ENCODE peak calls at places on chromosomes 12 and 14, in eight cellular contexts. One of them, this sample, is unnamed.

GRCh38 chr14:66698503-66698902 is 190.6 kb downstream of the GPHN start:
- DNase-seq in NB4: no peak
- DNase-seq in cardiac fibroblast: no peak
- DNase-seq in transverse colon: no peak
- DNase-seq in fibroblast of pulmonary artery: no peak
- DNase-seq in fibroblast of lung: no peak
- DNase-seq in breast epithelium: no peak
- DNase-seq in fibroblast of mammary gland: no peak
- DNase-seq in this sample: no peak

GRCh38 chr12:132397152-132397933 is 68.0 kb upstream of the GALNT9 start:
- DNase-seq in NB4: no peak
- DNase-seq in transverse colon: no peak
- DNase-seq in cardiac fibroblast: no peak
- DNase-seq in fibroblast of pulmonary artery: no peak
- DNase-seq in breast epithelium: no peak
- DNase-seq in fibroblast of lung: no peak
- DNase-seq in fibroblast of mammary gland: no peak
- DNase-seq in this sample: peak

GRCh38 chr12:113241191-113242017 is 20.1 kb downstream of the TPCN1 start:
- DNase-seq in transverse colon: peak
- DNase-seq in fibroblast of lung: peak
- DNase-seq in breast epithelium: no peak
- DNase-seq in fibroblast of pulmonary artery: peak
- DNase-seq in fibroblast of mammary gland: peak
- DNase-seq in NB4: peak
- DNase-seq in cardiac fibroblast: no peak
- DNase-seq in this sample: no peak

GRCh38 chr12:93448796-93449195 is 7.0 kb upstream of the UBE2N start:
- DNase-seq in breast epithelium: no peak
- DNase-seq in transverse colon: no peak
- DNase-seq in NB4: peak
- DNase-seq in cardiac fibroblast: no peak
- DNase-seq in fibroblast of pulmonary artery: no peak
- DNase-seq in fibroblast of mammary gland: no peak
- DNase-seq in fibroblast of lung: no peak
- DNase-seq in this sample: no peak

GRCh38 chr14:54798465-54799124 is 104.0 kb downstream of the GCH1 start:
- DNase-seq in fibroblast of mammary gland: no peak
- DNase-seq in fibroblast of lung: no peak
- DNase-seq in NB4: no peak
- DNase-seq in breast epithelium: no peak
- DNase-seq in transverse colon: no peak
- DNase-seq in cardiac fibroblast: no peak
- DNase-seq in fibroblast of pulmonary artery: no peak
- DNase-seq in this sample: no peak

GRCh38 chr14:105473677-105474477 is 744 bp upstream of the CRIP2 start:
- DNase-seq in fibroblast of pulmonary artery: peak
- DNase-seq in breast epithelium: peak
- DNase-seq in fibroblast of lung: peak
- DNase-seq in NB4: peak
- DNase-seq in fibroblast of mammary gland: peak
- DNase-seq in transverse colon: peak
- DNase-seq in cardiac fibroblast: peak
- DNase-seq in this sample: no peak

GRCh38 chr12:24921251-24922038 is 27.5 kb downstream of the BCAT1 start:
- DNase-seq in fibroblast of mammary gland: peak
- DNase-seq in fibroblast of lung: no peak
- DNase-seq in cardiac fibroblast: peak
- DNase-seq in fibroblast of pulmonary artery: peak
- DNase-seq in NB4: no peak
- DNase-seq in breast epithelium: no peak
- DNase-seq in transverse colon: no peak
- DNase-seq in this sample: no peak

GRCh38 chr14:73789996-73790581 is 61.5 kb upstream of the PTGR2 start:
- DNase-seq in fibroblast of mammary gland: peak
- DNase-seq in cardiac fibroblast: peak
- DNase-seq in breast epithelium: no peak
- DNase-seq in NB4: no peak
- DNase-seq in fibroblast of lung: peak
- DNase-seq in fibroblast of pulmonary artery: peak
- DNase-seq in transverse colon: peak
- DNase-seq in this sample: no peak

GRCh38 chr12:32549675-32550079 is 129.4 kb upstream of the DNM1L start:
- DNase-seq in transverse colon: no peak
- DNase-seq in breast epithelium: no peak
- DNase-seq in NB4: no peak
- DNase-seq in fibroblast of mammary gland: no peak
- DNase-seq in cardiac fibroblast: peak
- DNase-seq in fibroblast of lung: peak
- DNase-seq in fibroblast of pulmonary artery: no peak
- DNase-seq in this sample: no peak

DNA sequence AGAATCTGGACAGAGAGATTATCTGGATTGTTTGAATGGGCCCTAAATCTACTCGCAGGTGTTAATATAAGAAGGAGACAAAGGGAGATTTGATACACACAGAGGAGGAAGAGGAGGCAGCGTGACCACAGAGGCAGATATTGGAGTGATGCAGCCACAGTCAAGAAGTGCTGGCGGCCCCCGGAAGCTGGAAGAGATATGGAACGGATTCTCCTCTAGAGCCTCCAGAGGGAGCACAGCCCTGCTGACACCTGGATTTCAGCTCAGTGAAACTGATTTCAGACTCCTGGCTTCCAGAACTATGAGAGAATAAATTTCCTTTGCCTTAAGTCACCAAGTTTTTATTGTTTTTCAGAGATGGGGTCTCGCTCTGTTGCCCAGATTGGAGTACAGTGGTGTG is 9.2 kb upstream of the TC2N start:
- DNase-seq in breast epithelium: no peak
- DNase-seq in fibroblast of mammary gland: no peak
- DNase-seq in NB4: no peak
- DNase-seq in transverse colon: no peak
- DNase-seq in fibroblast of pulmonary artery: no peak
- DNase-seq in fibroblast of lung: no peak
- DNase-seq in cardiac fibroblast: no peak
- DNase-seq in this sample: no peak
- TF ChIP-seq CTCF in breast epithelium: no peak
- TF ChIP-seq CTCF in fibroblast of mammary gland: no peak
- TF ChIP-seq CTCF in NB4: no peak
- TF ChIP-seq CTCF in transverse colon: no peak
- TF ChIP-seq CTCF in fibroblast of pulmonary artery: no peak
- TF ChIP-seq CTCF in fibroblast of lung: no peak
- TF ChIP-seq CTCF in cardiac fibroblast: no peak
- TF ChIP-seq CTCF in this sample: no peak

DNA sequence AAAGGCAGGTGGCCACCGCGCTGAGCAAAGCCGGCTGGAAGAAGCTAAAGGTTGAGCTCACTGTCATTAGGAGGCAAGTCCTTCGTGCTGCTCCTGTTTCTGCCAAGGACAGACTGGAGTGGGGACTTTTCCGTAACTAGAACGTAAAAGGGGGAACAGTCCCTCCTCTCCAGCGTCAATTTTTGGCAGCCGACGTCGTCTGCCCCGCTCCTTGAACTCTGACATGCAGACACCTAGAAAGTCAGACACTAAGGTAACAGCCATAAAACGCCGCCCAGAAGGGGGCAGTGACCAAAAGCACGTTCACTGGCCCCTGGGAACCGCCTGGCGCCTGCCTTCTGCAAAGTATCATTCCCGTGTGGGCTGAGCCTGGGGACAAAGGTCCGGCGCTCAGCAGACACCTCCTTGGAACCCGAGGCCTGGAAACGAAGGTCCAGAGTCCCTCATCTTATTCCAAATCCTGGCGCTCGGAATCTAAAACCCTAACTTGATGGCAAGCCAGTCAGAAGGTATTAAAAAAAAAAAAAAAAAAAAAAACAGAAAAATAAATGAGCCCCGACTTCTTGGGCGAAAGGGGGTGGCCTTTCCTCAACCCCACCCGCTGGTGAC is 1.1 kb upstream of the LRP1 start:
- DNase-seq in breast epithelium: peak
- DNase-seq in cardiac fibroblast: no peak
- DNase-seq in fibroblast of mammary gland: no peak
- DNase-seq in fibroblast of lung: peak
- DNase-seq in transverse colon: peak
- DNase-seq in fibroblast of pulmonary artery: no peak
- DNase-seq in NB4: peak
- DNase-seq in this sample: no peak
- TF ChIP-seq CTCF in breast epithelium: no peak
- TF ChIP-seq CTCF in cardiac fibroblast: no peak
- TF ChIP-seq CTCF in fibroblast of mammary gland: peak
- TF ChIP-seq CTCF in fibroblast of lung: peak
- TF ChIP-seq CTCF in transverse colon: peak
- TF ChIP-seq CTCF in fibroblast of pulmonary artery: peak
- TF ChIP-seq CTCF in NB4: peak
- TF ChIP-seq CTCF in this sample: peak

GRCh38 chr12:100733817-100734593 is 60.6 kb upstream of the ANO4 start:
- DNase-seq in cardiac fibroblast: peak
- DNase-seq in fibroblast of pulmonary artery: peak
- DNase-seq in fibroblast of lung: peak
- DNase-seq in fibroblast of mammary gland: peak
- DNase-seq in NB4: peak
- DNase-seq in breast epithelium: no peak
- DNase-seq in transverse colon: no peak
- DNase-seq in this sample: no peak
- TF ChIP-seq CTCF in cardiac fibroblast: peak
- TF ChIP-seq CTCF in fibroblast of pulmonary artery: peak
- TF ChIP-seq CTCF in fibroblast of lung: peak
- TF ChIP-seq CTCF in fibroblast of mammary gland: peak
- TF ChIP-seq CTCF in NB4: peak
- TF ChIP-seq CTCF in breast epithelium: peak
- TF ChIP-seq CTCF in transverse colon: peak
- TF ChIP-seq CTCF in this sample: peak

GRCh38 chr12:52912711-52913423 is 8.0 kb upstream of the KRT8 start:
- DNase-seq in fibroblast of pulmonary artery: no peak
- DNase-seq in fibroblast of lung: no peak
- DNase-seq in breast epithelium: no peak
- DNase-seq in NB4: no peak
- DNase-seq in cardiac fibroblast: no peak
- DNase-seq in fibroblast of mammary gland: no peak
- DNase-seq in transverse colon: peak
- DNase-seq in this sample: no peak
- TF ChIP-seq CTCF in fibroblast of pulmonary artery: no peak
- TF ChIP-seq CTCF in fibroblast of lung: no peak
- TF ChIP-seq CTCF in breast epithelium: no peak
- TF ChIP-seq CTCF in NB4: no peak
- TF ChIP-seq CTCF in cardiac fibroblast: no peak
- TF ChIP-seq CTCF in fibroblast of mammary gland: no peak
- TF ChIP-seq CTCF in transverse colon: no peak
- TF ChIP-seq CTCF in this sample: no peak

DNA sequence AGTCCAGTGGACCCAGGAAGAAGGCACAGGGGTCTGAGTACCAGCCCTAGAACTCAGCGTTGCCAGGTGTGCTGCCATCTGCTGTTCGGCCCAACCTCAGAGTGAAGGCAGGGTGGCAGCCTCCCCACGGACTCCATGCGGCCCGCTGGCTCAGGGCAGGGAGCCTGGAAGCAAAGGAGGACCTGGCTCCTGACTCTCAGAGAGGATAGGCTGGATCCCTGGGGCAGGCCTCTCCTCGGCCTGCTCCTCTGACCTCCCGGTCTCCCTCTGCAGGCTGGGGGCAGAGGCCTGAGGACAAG is 10.1 kb downstream of the MCRS1 start:
- DNase-seq in NB4: no peak
- DNase-seq in transverse colon: no peak
- DNase-seq in fibroblast of mammary gland: no peak
- DNase-seq in fibroblast of lung: no peak
- DNase-seq in breast epithelium: no peak
- DNase-seq in cardiac fibroblast: no peak
- DNase-seq in fibroblast of pulmonary artery: no peak
- DNase-seq in this sample: no peak
- TF ChIP-seq CTCF in NB4: no peak
- TF ChIP-seq CTCF in transverse colon: no peak
- TF ChIP-seq CTCF in fibroblast of mammary gland: no peak
- TF ChIP-seq CTCF in fibroblast of lung: peak
- TF ChIP-seq CTCF in breast epithelium: no peak
- TF ChIP-seq CTCF in cardiac fibroblast: peak
- TF ChIP-seq CTCF in fibroblast of pulmonary artery: no peak
- TF ChIP-seq CTCF in this sample: no peak

GRCh38 chr12:96901175-96901574 is 5.9 kb upstream of the NEDD1 start:
- DNase-seq in fibroblast of mammary gland: no peak
- DNase-seq in NB4: no peak
- DNase-seq in cardiac fibroblast: no peak
- DNase-seq in transverse colon: no peak
- DNase-seq in fibroblast of lung: no peak
- DNase-seq in fibroblast of pulmonary artery: no peak
- DNase-seq in breast epithelium: no peak
- DNase-seq in this sample: no peak

GRCh38 chr12:96907681-96908163 is 665 bp downstream of the NEDD1 start:
- DNase-seq in fibroblast of mammary gland: peak
- DNase-seq in transverse colon: peak
- DNase-seq in fibroblast of pulmonary artery: peak
- DNase-seq in NB4: peak
- DNase-seq in fibroblast of lung: peak
- DNase-seq in cardiac fibroblast: peak
- DNase-seq in breast epithelium: no peak
- DNase-seq in this sample: no peak

GRCh38 chr12:96906498-96906848 is 584 bp upstream of the NEDD1 start:
- DNase-seq in fibroblast of pulmonary artery: no peak
- DNase-seq in fibroblast of mammary gland: no peak
- DNase-seq in cardiac fibroblast: no peak
- DNase-seq in breast epithelium: no peak
- DNase-seq in NB4: no peak
- DNase-seq in transverse colon: no peak
- DNase-seq in fibroblast of lung: no peak
- DNase-seq in this sample: no peak

GRCh38 chr12:96906849-96907664 is at the start of gene NEDD1:
- DNase-seq in fibroblast of mammary gland: peak
- DNase-seq in NB4: peak
- DNase-seq in breast epithelium: peak
- DNase-seq in fibroblast of pulmonary artery: peak
- DNase-seq in transverse colon: peak
- DNase-seq in cardiac fibroblast: peak
- DNase-seq in fibroblast of lung: peak
- DNase-seq in this sample: peak

DNA sequence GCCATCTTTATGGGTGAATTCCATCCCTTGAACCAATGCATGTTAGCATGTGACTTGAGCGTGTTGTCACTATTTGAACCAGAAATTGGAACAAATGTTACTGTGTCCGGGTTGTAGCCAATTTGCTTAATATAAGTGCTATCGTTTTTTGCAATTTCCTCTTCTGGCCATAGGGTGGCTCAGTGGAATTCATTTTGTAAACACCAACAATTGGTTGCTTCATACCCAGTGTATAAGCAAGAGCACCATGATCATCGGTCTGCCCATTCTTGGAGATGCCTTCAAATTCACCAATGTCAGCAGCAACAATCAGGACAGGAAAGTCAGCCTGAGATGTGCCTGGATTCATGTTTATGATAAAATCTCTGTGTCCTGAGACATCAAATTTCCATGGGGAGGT is 5.0 kb upstream of the NEDD1 start:
- DNase-seq in cardiac fibroblast: no peak
- DNase-seq in transverse colon: no peak
- DNase-seq in fibroblast of mammary gland: peak
- DNase-seq in NB4: peak
- DNase-seq in fibroblast of lung: no peak
- DNase-seq in breast epithelium: no peak
- DNase-seq in fibroblast of pulmonary artery: no peak
- DNase-seq in this sample: no peak
- TF ChIP-seq CTCF in cardiac fibroblast: no peak
- TF ChIP-seq CTCF in transverse colon: no peak
- TF ChIP-seq CTCF in fibroblast of mammary gland: no peak
- TF ChIP-seq CTCF in NB4: peak
- TF ChIP-seq CTCF in fibroblast of lung: peak
- TF ChIP-seq CTCF in breast epithelium: no peak
- TF ChIP-seq CTCF in fibroblast of pulmonary artery: no peak
- TF ChIP-seq CTCF in this sample: no peak